ENCODE peak calls at places on chromosomes 3 and 15, in five cellular contexts. T, R, O, Y and U are unnamed samples.

GRCh38 chr15:86115138-86115801 is 35.6 kb downstream of the AGBL1 start:
- ATAC-seq in R (no peak), Y (no peak), O (no peak), T (no peak), U (no peak)

GRCh38 chr3:177427540-177427939 is 230.3 kb upstream of the TBL1XR1 start:
- ATAC-seq in T (peak), R (no peak), O (peak), Y (peak), U (no peak)

GRCh38 chr3:13229291-13229949 is 156.2 kb upstream of the IQSEC1 start:
- ATAC-seq in Y (peak), O (peak), R (no peak), T (no peak), U (no peak)

GRCh38 chr3:44845528-44846520 is 15.9 kb upstream of the TMEM42 start:
- ATAC-seq in T (no peak), R (no peak), O (no peak), Y (no peak), U (no peak)

GRCh38 chr3:161489390-161489789 is 7.2 kb upstream of the OTOL1 start:
- ATAC-seq in T (no peak), Y (no peak), O (no peak), R (no peak), U (peak)

GRCh38 chr3:45462522-45463262 is 74.3 kb downstream of the LARS2 start:
- ATAC-seq in O (peak), Y (peak), T (peak), R (no peak), U (peak)

GRCh38 chr15:57651445-57651844 is 55.1 kb upstream of the POLR2M start:
- ATAC-seq in Y (no peak), O (no peak), R (no peak), T (no peak), U (no peak)

GRCh38 chr3:141078200-141078599 is 27.1 kb downstream of the SPSB4 start:
- ATAC-seq in O (no peak), Y (no peak), R (no peak), T (no peak), U (no peak)

GRCh38 chr15:99305761-99306505 is 54.7 kb downstream of the LRRC28 start:
- ATAC-seq in R (no peak), T (no peak), O (no peak), Y (no peak), U (no peak)

GRCh38 chr3:59777559-59778178 is 727.8 kb upstream of the CFAP20DC start:
- ATAC-seq in R (no peak), Y (no peak), T (no peak), O (peak), U (peak)

GRCh38 chr3:188358787-188359493 is 205.0 kb downstream of the LPP start:
- ATAC-seq in T (peak), R (peak), Y (peak), O (peak), U (peak)

GRCh38 chr15:63294354-63294753 is 16.9 kb downstream of the APH1B start:
- ATAC-seq in R (no peak), O (no peak), T (no peak), Y (no peak), U (no peak)

GRCh38 chr3:175404026-175404425 is 544.9 kb downstream of the NAALADL2 start:
- ATAC-seq in Y (no peak), O (no peak), T (no peak), R (no peak), U (no peak)